ENCODE peak calls at places on chromosomes 12 and 14, in eight cellular contexts. K is choroid plexus epithelial cell, X is pancreas, T is prostate gland, O is PC-3, A is brain microvascular endothelial cell, J is fibroblast of lung, G is neuronal stem cell. W is an unnamed sample.
A peak's percentile ranks its signal among the peaks of the same experiment; 100 is the strongest.

GRCh38 chr12:119990382-119990874 is 1.4 kb downstream of the BICDL1 start:
- DNase-seq in G (no peak), K (no peak), A (no peak), J (no peak), O (no peak), X (no peak), T (no peak), W (no peak)

GRCh38 chr14:36655963-36656768 is 5.5 kb upstream of the PAX9 start:
- DNase-seq in J (no peak), T (no peak), G (no peak), X (peak; percentile 34), A (no peak), O (peak; percentile 77), K (peak; percentile 8), W (peak; percentile 71)

GRCh38 chr12:124233041-124233836 is 61.7 kb upstream of the RFLNA start:
- DNase-seq in T (no peak), J (peak; percentile 66), X (no peak), O (peak; percentile 30), A (peak; percentile 85), K (peak; percentile 85), G (no peak), W (no peak)

GRCh38 chr14:89669209-89669608 is 252.2 kb upstream of the FOXN3 start:
- DNase-seq in K (no peak), X (no peak), O (no peak), J (no peak), T (no peak), A (no peak), G (no peak), W (no peak)

GRCh38 chr14:20556500-20557211 is 4.2 kb downstream of the RNASE9 start:
- DNase-seq in X (no peak), J (no peak), O (no peak), T (no peak), G (no peak), K (no peak), A (no peak), W (no peak)

GRCh38 chr14:20808084-20808483 is 5.4 kb upstream of the RNASE1 start:
- DNase-seq in J (no peak), T (no peak), K (no peak), O (no peak), G (no peak), A (no peak), X (no peak), W (no peak)

GRCh38 chr14:50736932-50737419 is 68.9 kb upstream of the SAV1 start:
- DNase-seq in T (peak; percentile 6), A (no peak), J (no peak), O (no peak), K (no peak), G (no peak), X (no peak), W (no peak)

GRCh38 chr12:49294086-49294803 is 702 bp upstream of the PRPH start:
- DNase-seq in T (no peak), G (no peak), O (no peak), X (no peak), A (no peak), J (no peak), K (no peak), W (no peak)

GRCh38 chr14:90419200-90419599 is 22.4 kb downstream of the CALM1 start:
- DNase-seq in J (peak; percentile 93), X (peak; percentile 65), K (peak; percentile 91), A (peak; percentile 92), G (no peak), T (peak; percentile 49), O (peak; percentile 100), W (peak; percentile 98)

GRCh38 chr12:46831335-46832083 is 5.7 kb upstream of the SLC38A4 start:
- DNase-seq in G (peak; percentile 24), X (peak; percentile 50), J (peak; percentile 24), K (peak; percentile 12), A (no peak), T (peak; percentile 9), O (no peak), W (no peak)

GRCh38 chr12:1595026-1595561 is 713 bp upstream of the FBXL14 start:
- DNase-seq in K (peak; percentile 31), G (no peak), T (peak; percentile 40), O (no peak), X (no peak), J (peak; percentile 44), A (no peak), W (no peak)

GRCh38 chr12:42140901-42141300 is 3.8 kb downstream of the GXYLT1 start:
- DNase-seq in O (peak; percentile 62), X (no peak), T (no peak), G (no peak), A (peak; percentile 75), K (peak; percentile 70), J (peak; percentile 12), W (no peak)

GRCh38 chr12:7994731-7995205 is 37.7 kb upstream of the FOXJ2 start:
- DNase-seq in A (peak; percentile 57), G (no peak), J (peak; percentile 95), X (no peak), O (peak; percentile 89), K (peak; percentile 74), T (no peak), W (no peak)

GRCh38 chr14:56185991-56186390 is 67.8 kb downstream of the PELI2 start:
- DNase-seq in A (no peak), G (no peak), T (no peak), K (no peak), X (peak; percentile 58), J (no peak), O (no peak), W (no peak)

GRCh38 chr14:27845241-27845850 is 921.2 kb upstream of the FOXG1 start:
- DNase-seq in T (no peak), K (no peak), A (no peak), J (no peak), G (no peak), O (no peak), X (peak; percentile 15), W (peak; percentile 65)

GRCh38 chr12:6374028-6374780 is 1.2 kb downstream of the SCNN1A start:
- DNase-seq in G (no peak), J (no peak), T (no peak), A (no peak), O (no peak), X (no peak), K (no peak), W (no peak)
- H3K4me3 ChIP-seq in G (no peak overlapping the region), J (no peak overlapping the region), T (peak overlapping the region; percentile 28), A (no peak overlapping the region), O (no peak overlapping the region), X (peak overlapping the region; percentile 27), K (no peak overlapping the region), W (peak overlapping the region; percentile 61)

GRCh38 chr14:105899071-105899641 is 372.8 kb downstream of the TMEM121 start:
- DNase-seq in K (no peak), X (peak; percentile 17), J (no peak), T (no peak), G (no peak), O (no peak), A (no peak), W (no peak)

GRCh38 chr14:105901226-105901625 is 374.8 kb downstream of the TMEM121 start:
- DNase-seq in O (no peak), A (no peak), G (no peak), J (no peak), X (no peak), K (no peak), T (no peak), W (no peak)

GRCh38 chr14:105899657-105900397 is 373.4 kb downstream of the TMEM121 start:
- DNase-seq in O (no peak), K (no peak), T (no peak), J (no peak), A (no peak), G (no peak), X (peak; percentile 25), W (no peak)

GRCh38 chr14:105902131-105902898 is 375.9 kb downstream of the TMEM121 start:
- DNase-seq in T (no peak), X (no peak), K (no peak), O (no peak), G (no peak), J (no peak), A (no peak), W (no peak)

DNA sequence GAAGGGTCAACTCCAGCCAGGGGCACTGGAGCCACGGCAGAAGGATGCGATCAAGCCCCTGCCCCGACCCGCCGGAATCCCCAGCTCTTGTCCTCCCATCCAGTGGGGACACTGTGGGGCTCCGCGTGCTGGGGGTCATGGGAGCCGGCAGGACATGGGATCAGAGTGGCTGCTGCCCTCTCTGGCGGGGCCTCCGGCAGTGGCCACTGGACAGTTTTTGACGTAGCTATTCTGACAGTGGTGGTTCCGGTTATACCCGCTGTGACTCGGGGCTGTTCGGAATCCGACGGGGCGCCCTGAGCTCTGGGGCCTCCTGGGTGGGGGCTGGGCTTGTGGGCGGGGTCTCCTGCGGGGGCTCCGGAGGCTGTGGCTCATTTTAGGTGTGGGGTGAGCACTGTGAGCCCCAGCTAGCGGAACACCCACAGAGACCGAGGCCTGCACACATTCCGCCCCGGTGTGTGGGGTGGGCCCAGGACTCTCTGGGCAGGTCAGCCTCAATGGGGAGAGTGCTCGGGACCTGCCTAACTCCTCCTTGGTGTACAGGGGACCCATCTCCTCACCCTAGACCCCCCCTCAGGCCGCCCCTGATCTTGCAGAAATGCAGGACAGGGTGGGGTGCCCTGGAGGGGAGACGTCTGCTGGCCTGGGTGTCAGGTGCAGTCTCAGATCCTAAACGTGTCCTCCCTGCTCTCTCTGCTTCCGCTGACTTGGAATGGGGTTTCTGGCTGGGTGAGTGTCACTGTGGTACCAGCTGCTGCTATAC is 374.2 kb downstream of the TMEM121 start:
- DNase-seq in T (no peak), K (no peak), J (no peak), O (no peak), X (no peak), G (no peak), A (no peak), W (no peak)
- H3K4me3 ChIP-seq in T (no peak overlapping the region), K (no peak overlapping the region), J (no peak overlapping the region), O (no peak overlapping the region), X (no peak overlapping the region), G (peak overlapping the region; percentile 60), A (no peak overlapping the region), W (no peak overlapping the region)

GRCh38 chr14:77375973-77376372 is 921 bp downstream of the TMED8 start:
- DNase-seq in J (no peak), A (no peak), O (no peak), T (no peak), X (no peak), K (no peak), G (no peak), W (no peak)
- H3K4me3 ChIP-seq in J (peak overlapping the region; percentile 72), A (peak overlapping the region; percentile 89), O (peak overlapping the region; percentile 92), T (peak overlapping the region; percentile 73), X (peak overlapping the region; percentile 93), K (peak overlapping the region; percentile 97), G (peak overlapping the region; percentile 97), W (peak overlapping the region; percentile 87)

GRCh38 chr14:30553311-30553989 is 5.5 kb upstream of the G2E3 start:
- DNase-seq in T (no peak), K (peak; percentile 76), A (peak; percentile 56), O (peak; percentile 84), X (no peak), G (no peak), J (peak; percentile 53), W (no peak)

GRCh38 chr14:30558675-30559555 is at the start of gene G2E3:
- DNase-seq in T (peak; percentile 86), X (peak; percentile 87), G (peak; percentile 73), A (peak; percentile 74), J (peak; percentile 84), O (peak; percentile 93), K (peak; percentile 87), W (peak; percentile 88)

GRCh38 chr14:30560581-30560980 is 1.6 kb downstream of the G2E3 start:
- DNase-seq in T (no peak), G (no peak), O (no peak), K (no peak), X (no peak), A (no peak), J (no peak), W (no peak)

GRCh38 chr14:30559638-30560071 is 697 bp downstream of the G2E3 start:
- DNase-seq in K (peak; percentile 38), J (peak; percentile 39), T (no peak), O (peak; percentile 54), X (no peak), G (peak; percentile 39), A (peak; percentile 34), W (no peak)

GRCh38 chr14:30558362-30558674 is 640 bp upstream of the G2E3 start:
- DNase-seq in A (no peak), G (no peak), O (no peak), T (no peak), K (no peak), J (no peak), X (no peak), W (no peak)
- H3K4me3 ChIP-seq in A (peak overlapping the region; percentile 97), G (no peak overlapping the region), O (peak overlapping the region; percentile 96), T (peak overlapping the region; percentile 57), K (peak overlapping the region; percentile 94), J (peak overlapping the region; percentile 97), X (peak overlapping the region; percentile 91), W (peak overlapping the region; percentile 89)

W was measured in RWPE2.